ENCODE peak calls at places on chromosomes 4 and X, in ten cellular contexts. One of them, this sample, is unnamed.

GRCh38 chr4:108287834-108288413 is 119.2 kb upstream of the LEF1 start:
- DNase-seq in mucosa of descending colon: no peak
- DNase-seq in body of pancreas: no peak
- DNase-seq in BE2C: no peak
- DNase-seq in psoas muscle: no peak
- DNase-seq in gastrocnemius medialis: no peak
- DNase-seq in hepatocyte: no peak
- DNase-seq in tibial nerve: no peak
- DNase-seq in prostate gland: no peak
- DNase-seq in upper lobe of right lung: no peak
- DNase-seq in this sample: no peak

GRCh38 chrX:13652256-13653021 is 502 bp upstream of the TCEANC start:
- DNase-seq in mucosa of descending colon: no peak
- DNase-seq in body of pancreas: no peak
- DNase-seq in BE2C: no peak
- DNase-seq in psoas muscle: no peak
- DNase-seq in gastrocnemius medialis: no peak
- DNase-seq in hepatocyte: no peak
- DNase-seq in tibial nerve: no peak
- DNase-seq in prostate gland: no peak
- DNase-seq in upper lobe of right lung: no peak
- DNase-seq in this sample: no peak

GRCh38 chr4:112031712-112032328 is 113.4 kb upstream of the FAM241A start:
- DNase-seq in mucosa of descending colon: no peak
- DNase-seq in body of pancreas: peak; percentile 7
- DNase-seq in BE2C: peak; percentile 17
- DNase-seq in psoas muscle: no peak
- DNase-seq in gastrocnemius medialis: no peak
- DNase-seq in hepatocyte: peak; percentile 80
- DNase-seq in tibial nerve: no peak
- DNase-seq in prostate gland: no peak
- DNase-seq in upper lobe of right lung: no peak
- DNase-seq in this sample: no peak

GRCh38 chr4:77095101-77095826 is 19.5 kb upstream of the CCNI start:
- DNase-seq in mucosa of descending colon: peak; percentile 76
- DNase-seq in body of pancreas: peak; percentile 88
- DNase-seq in BE2C: peak; percentile 77
- DNase-seq in psoas muscle: peak; percentile 70
- DNase-seq in gastrocnemius medialis: peak; percentile 54
- DNase-seq in hepatocyte: peak; percentile 82
- DNase-seq in tibial nerve: peak; percentile 76
- DNase-seq in prostate gland: peak; percentile 80
- DNase-seq in upper lobe of right lung: peak; percentile 83
- DNase-seq in this sample: peak; percentile 64

GRCh38 chrX:10098235-10098819 is 58.4 kb upstream of the CLCN4 start:
- DNase-seq in mucosa of descending colon: peak; percentile 33
- DNase-seq in body of pancreas: no peak
- DNase-seq in BE2C: no peak
- DNase-seq in psoas muscle: no peak
- DNase-seq in gastrocnemius medialis: no peak
- DNase-seq in hepatocyte: no peak
- DNase-seq in tibial nerve: no peak
- DNase-seq in prostate gland: no peak
- DNase-seq in upper lobe of right lung: no peak
- DNase-seq in this sample: no peak

GRCh38 chrX:129728061-129728460 is 10.7 kb upstream of the XPNPEP2 start:
- DNase-seq in mucosa of descending colon: no peak
- DNase-seq in body of pancreas: no peak
- DNase-seq in BE2C: no peak
- DNase-seq in psoas muscle: no peak
- DNase-seq in gastrocnemius medialis: no peak
- DNase-seq in hepatocyte: no peak
- DNase-seq in tibial nerve: no peak
- DNase-seq in prostate gland: no peak
- DNase-seq in upper lobe of right lung: no peak
- DNase-seq in this sample: no peak

GRCh38 chr4:71697031-71697430 is 86.8 kb downstream of the GC start:
- DNase-seq in mucosa of descending colon: no peak
- DNase-seq in body of pancreas: no peak
- DNase-seq in BE2C: no peak
- DNase-seq in psoas muscle: no peak
- DNase-seq in gastrocnemius medialis: no peak
- DNase-seq in hepatocyte: no peak
- DNase-seq in tibial nerve: no peak
- DNase-seq in prostate gland: no peak
- DNase-seq in upper lobe of right lung: no peak
- DNase-seq in this sample: no peak

GRCh38 chr4:8157496-8157895 is 1.1 kb downstream of the ABLIM2 start:
- DNase-seq in mucosa of descending colon: peak; percentile 41
- DNase-seq in body of pancreas: peak; percentile 29
- DNase-seq in BE2C: no peak
- DNase-seq in psoas muscle: peak; percentile 74
- DNase-seq in gastrocnemius medialis: no peak
- DNase-seq in hepatocyte: no peak
- DNase-seq in tibial nerve: no peak
- DNase-seq in prostate gland: no peak
- DNase-seq in upper lobe of right lung: no peak
- DNase-seq in this sample: no peak

GRCh38 chr4:161546902-161547301 is 616.9 kb downstream of the FSTL5 start:
- DNase-seq in mucosa of descending colon: no peak
- DNase-seq in body of pancreas: no peak
- DNase-seq in BE2C: no peak
- DNase-seq in psoas muscle: no peak
- DNase-seq in gastrocnemius medialis: no peak
- DNase-seq in hepatocyte: no peak
- DNase-seq in tibial nerve: no peak
- DNase-seq in prostate gland: no peak
- DNase-seq in upper lobe of right lung: no peak
- DNase-seq in this sample: no peak

GRCh38 chr4:111986125-111986524 is 159.1 kb upstream of the FAM241A start:
- DNase-seq in mucosa of descending colon: no peak
- DNase-seq in body of pancreas: no peak
- DNase-seq in BE2C: no peak
- DNase-seq in psoas muscle: no peak
- DNase-seq in gastrocnemius medialis: no peak
- DNase-seq in hepatocyte: no peak
- DNase-seq in tibial nerve: no peak
- DNase-seq in prostate gland: no peak
- DNase-seq in upper lobe of right lung: no peak
- DNase-seq in this sample: no peak

GRCh38 chr4:144594471-144594986 is 51.4 kb upstream of the HHIP start:
- DNase-seq in mucosa of descending colon: no peak
- DNase-seq in body of pancreas: no peak
- DNase-seq in BE2C: no peak
- DNase-seq in psoas muscle: no peak
- DNase-seq in gastrocnemius medialis: no peak
- DNase-seq in hepatocyte: no peak
- DNase-seq in tibial nerve: no peak
- DNase-seq in prostate gland: no peak
- DNase-seq in upper lobe of right lung: no peak
- DNase-seq in this sample: no peak

GRCh38 chr4:55356991-55357461 is 11.0 kb downstream of the SRD5A3 start:
- DNase-seq in mucosa of descending colon: no peak
- DNase-seq in body of pancreas: no peak
- DNase-seq in BE2C: no peak
- DNase-seq in psoas muscle: no peak
- DNase-seq in gastrocnemius medialis: no peak
- DNase-seq in hepatocyte: peak; percentile 28
- DNase-seq in tibial nerve: no peak
- DNase-seq in prostate gland: no peak
- DNase-seq in upper lobe of right lung: no peak
- DNase-seq in this sample: no peak

GRCh38 chrX:119475389-119476101 is 7.3 kb downstream of the SLC25A5 start:
- DNase-seq in mucosa of descending colon: no peak
- DNase-seq in body of pancreas: no peak
- DNase-seq in BE2C: no peak
- DNase-seq in psoas muscle: no peak
- DNase-seq in gastrocnemius medialis: no peak
- DNase-seq in hepatocyte: no peak
- DNase-seq in tibial nerve: no peak
- DNase-seq in prostate gland: no peak
- DNase-seq in upper lobe of right lung: no peak
- DNase-seq in this sample: no peak

GRCh38 chr4:76067652-76068286 is 6.7 kb upstream of the ART3 start:
- DNase-seq in mucosa of descending colon: peak; percentile 70
- DNase-seq in body of pancreas: peak; percentile 89
- DNase-seq in BE2C: peak; percentile 74
- DNase-seq in psoas muscle: peak; percentile 53
- DNase-seq in gastrocnemius medialis: peak; percentile 35
- DNase-seq in hepatocyte: peak; percentile 86
- DNase-seq in tibial nerve: peak; percentile 56
- DNase-seq in prostate gland: peak; percentile 79
- DNase-seq in upper lobe of right lung: no peak
- DNase-seq in this sample: peak; percentile 26

GRCh38 chr4:110826656-110827055 is 203.8 kb upstream of the PITX2 start:
- DNase-seq in mucosa of descending colon: no peak
- DNase-seq in body of pancreas: no peak
- DNase-seq in BE2C: no peak
- DNase-seq in psoas muscle: no peak
- DNase-seq in gastrocnemius medialis: no peak
- DNase-seq in hepatocyte: no peak
- DNase-seq in tibial nerve: no peak
- DNase-seq in prostate gland: no peak
- DNase-seq in upper lobe of right lung: no peak
- DNase-seq in this sample: no peak

DNA sequence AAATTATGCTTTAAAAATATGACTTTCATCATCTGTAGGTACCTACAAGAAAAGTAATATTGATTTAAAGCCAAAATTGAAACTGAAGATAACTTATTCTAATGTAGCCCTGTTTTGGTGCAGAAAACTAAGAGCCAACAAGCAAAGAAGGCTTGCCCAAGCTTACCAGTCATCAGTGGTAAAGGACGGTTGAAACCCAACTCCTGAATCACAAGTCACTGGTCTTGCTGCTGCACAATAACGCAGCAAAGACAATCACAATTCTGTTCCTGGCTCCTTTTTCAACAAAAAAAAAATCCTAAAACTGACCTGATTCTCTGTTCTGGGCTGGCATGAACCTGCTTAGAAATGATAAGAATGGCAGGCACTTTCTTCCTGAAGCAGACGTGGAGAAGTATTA is 34.5 kb downstream of the WDFY3 start:
- DNase-seq in mucosa of descending colon: no peak
- DNase-seq in body of pancreas: no peak
- DNase-seq in BE2C: no peak
- DNase-seq in psoas muscle: no peak
- DNase-seq in gastrocnemius medialis: no peak
- DNase-seq in hepatocyte: no peak
- DNase-seq in tibial nerve: no peak
- DNase-seq in prostate gland: no peak
- DNase-seq in upper lobe of right lung: no peak
- DNase-seq in this sample: no peak
- H3K36me3 ChIP-seq in mucosa of descending colon: no peaks in the 10 kb centered on the region
- H3K36me3 ChIP-seq in body of pancreas: no peaks in the 10 kb centered on the region
- H3K36me3 ChIP-seq in BE2C: peaks cover 12% of the 10 kb centered on the region
- H3K36me3 ChIP-seq in psoas muscle: peaks cover 4% of the 10 kb centered on the region
- H3K36me3 ChIP-seq in gastrocnemius medialis: no peaks in the 10 kb centered on the region
- H3K36me3 ChIP-seq in hepatocyte: no peaks in the 10 kb centered on the region
- H3K36me3 ChIP-seq in tibial nerve: no peaks in the 10 kb centered on the region
- H3K36me3 ChIP-seq in prostate gland: no peaks in the 10 kb centered on the region
- H3K36me3 ChIP-seq in upper lobe of right lung: peaks cover 9% of the 10 kb centered on the region
- H3K36me3 ChIP-seq in this sample: peaks cover 8% of the 10 kb centered on the region

DNA sequence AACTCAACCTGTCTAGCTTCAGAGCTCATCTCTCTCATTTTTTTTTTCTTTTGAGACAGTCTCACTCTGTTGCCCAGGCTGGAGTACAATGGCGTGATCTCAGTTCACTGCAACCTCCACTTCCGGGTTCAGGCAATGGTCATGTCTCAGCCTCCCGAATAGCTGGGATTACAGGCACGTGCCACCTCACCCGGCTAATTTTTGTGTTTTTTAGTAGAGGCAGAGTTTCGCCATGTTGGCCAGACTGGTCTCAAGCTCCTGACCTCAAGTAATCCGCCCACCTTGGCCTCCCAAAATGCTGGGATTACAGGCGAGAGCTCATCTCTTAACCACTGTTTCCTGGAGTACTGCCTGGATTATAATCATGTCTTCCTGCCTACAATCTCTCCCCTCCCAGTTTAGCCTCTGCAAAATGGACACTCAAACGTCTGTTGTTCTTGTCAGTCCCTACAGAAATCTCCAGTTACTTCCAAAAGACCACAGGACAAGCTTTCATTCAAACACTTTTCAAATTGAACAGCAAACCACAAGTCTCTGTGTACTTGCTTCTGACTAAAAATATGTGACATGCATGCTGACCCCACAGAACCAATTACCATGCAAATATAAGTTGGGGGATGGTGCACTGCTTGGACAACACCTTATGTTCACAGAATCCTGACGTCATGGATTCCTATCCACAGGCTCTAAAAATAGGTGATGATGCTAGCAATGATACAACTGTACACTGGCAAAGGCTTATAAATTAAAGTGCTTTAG is 137.2 kb downstream of the SH3KBP1 start:
- DNase-seq in mucosa of descending colon: no peak
- DNase-seq in body of pancreas: no peak
- DNase-seq in BE2C: no peak
- DNase-seq in psoas muscle: no peak
- DNase-seq in gastrocnemius medialis: no peak
- DNase-seq in hepatocyte: no peak
- DNase-seq in tibial nerve: no peak
- DNase-seq in prostate gland: no peak
- DNase-seq in upper lobe of right lung: no peak
- DNase-seq in this sample: no peak
- H3K4me1 ChIP-seq in mucosa of descending colon: no peaks in the 10 kb centered on the region
- H3K4me1 ChIP-seq in body of pancreas: no peaks in the 10 kb centered on the region
- H3K4me1 ChIP-seq in BE2C: no peaks in the 10 kb centered on the region
- H3K4me1 ChIP-seq in psoas muscle: no peaks in the 10 kb centered on the region
- H3K4me1 ChIP-seq in gastrocnemius medialis: no peaks in the 10 kb centered on the region
- H3K4me1 ChIP-seq in hepatocyte: no peaks in the 10 kb centered on the region
- H3K4me1 ChIP-seq in tibial nerve: peaks cover 7% of the 10 kb centered on the region
- H3K4me1 ChIP-seq in prostate gland: no peaks in the 10 kb centered on the region
- H3K4me1 ChIP-seq in upper lobe of right lung: peaks cover 6% of the 10 kb centered on the region
- H3K4me1 ChIP-seq in this sample: no peaks in the 10 kb centered on the region

DNA sequence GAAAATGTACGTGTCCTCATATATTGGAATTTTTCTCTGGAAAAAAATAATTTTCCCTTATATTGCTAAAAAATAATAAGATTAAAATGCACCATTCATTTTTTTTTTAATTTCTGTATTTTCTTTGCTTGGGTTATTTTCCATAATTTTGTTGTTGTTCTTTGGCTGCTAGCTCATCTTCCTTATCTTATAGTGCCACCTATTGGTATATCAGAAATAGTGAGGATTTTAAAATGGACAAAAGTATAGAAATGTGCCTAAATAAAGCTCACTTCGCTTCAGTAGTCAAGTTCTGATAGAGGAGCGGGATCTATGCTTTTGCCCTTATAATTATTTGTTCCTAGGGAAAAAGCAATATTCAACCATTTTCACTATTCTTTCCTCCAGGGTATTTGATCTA is 134.8 kb downstream of the NAP1L3 start:
- DNase-seq in mucosa of descending colon: no peak
- DNase-seq in body of pancreas: no peak
- DNase-seq in BE2C: no peak
- DNase-seq in psoas muscle: no peak
- DNase-seq in gastrocnemius medialis: no peak
- DNase-seq in hepatocyte: no peak
- DNase-seq in tibial nerve: no peak
- DNase-seq in prostate gland: no peak
- DNase-seq in upper lobe of right lung: no peak
- DNase-seq in this sample: no peak
- TF ChIP-seq CTCF in mucosa of descending colon: no peak
- TF ChIP-seq CTCF in body of pancreas: peak; percentile 29
- TF ChIP-seq CTCF in BE2C: no peak
- TF ChIP-seq CTCF in psoas muscle: no peak
- TF ChIP-seq CTCF in gastrocnemius medialis: no peak
- TF ChIP-seq CTCF in hepatocyte: peak; percentile 77
- TF ChIP-seq CTCF in tibial nerve: no peak
- TF ChIP-seq CTCF in prostate gland: no peak
- TF ChIP-seq CTCF in upper lobe of right lung: peak; percentile 17
- TF ChIP-seq CTCF in this sample: no peak

GRCh38 chr4:6296026-6296425 is 26.4 kb downstream of the WFS1 start:
- DNase-seq in mucosa of descending colon: no peak
- DNase-seq in body of pancreas: no peak
- DNase-seq in BE2C: no peak
- DNase-seq in psoas muscle: no peak
- DNase-seq in gastrocnemius medialis: no peak
- DNase-seq in hepatocyte: no peak
- DNase-seq in tibial nerve: no peak
- DNase-seq in prostate gland: no peak
- DNase-seq in upper lobe of right lung: no peak
- DNase-seq in this sample: no peak
- H3K36me3 ChIP-seq in mucosa of descending colon: no peaks in the 10 kb centered on the region
- H3K36me3 ChIP-seq in body of pancreas: peaks cover 3% of the 10 kb centered on the region
- H3K36me3 ChIP-seq in BE2C: peaks cover 20% of the 10 kb centered on the region
- H3K36me3 ChIP-seq in psoas muscle: no peaks in the 10 kb centered on the region
- H3K36me3 ChIP-seq in gastrocnemius medialis: no peaks in the 10 kb centered on the region
- H3K36me3 ChIP-seq in hepatocyte: no peaks in the 10 kb centered on the region
- H3K36me3 ChIP-seq in tibial nerve: no peaks in the 10 kb centered on the region
- H3K36me3 ChIP-seq in prostate gland: peaks cover 6% of the 10 kb centered on the region
- H3K36me3 ChIP-seq in upper lobe of right lung: peaks cover 35% of the 10 kb centered on the region
- H3K36me3 ChIP-seq in this sample: peaks cover 73% of the 10 kb centered on the region